ENCODE peak calls at places on chromosomes 12 and 14, in four cellular contexts. P is IMR-90, L is H1, W is neuronal stem cell. E is an unnamed sample.

GRCh38 chr14:83874662-83875061 is 1655.3 kb upstream of the FLRT2 start:
- DNase-seq in P (peak), L (no peak), W (no peak), E (no peak)

GRCh38 chr12:21607701-21608100 is 3.1 kb upstream of the GYS2 start:
- DNase-seq in P (peak), L (no peak), W (no peak), E (no peak)

GRCh38 chr12:4664111-4664510 is 15.2 kb downstream of the NDUFA9 start:
- DNase-seq in P (peak), L (no peak), W (no peak), E (no peak)

GRCh38 chr14:49240383-49240782 is 345.8 kb downstream of the RPS29 start:
- DNase-seq in P (no peak), L (no peak), W (no peak), E (peak)

GRCh38 chr14:72401632-72402428 is 469.6 kb downstream of the RGS6 start:
- DNase-seq in P (no peak), L (no peak), W (no peak), E (no peak)

GRCh38 chr14:32933943-32934890 is 4.5 kb upstream of the NPAS3 start:
- DNase-seq in P (no peak), L (no peak), W (peak), E (peak)

GRCh38 chr12:26651566-26652188 is 181.3 kb downstream of the ITPR2 start:
- DNase-seq in P (peak), L (peak), W (peak), E (peak)

GRCh38 chr12:47744005-47744651 is 14.6 kb downstream of the RAPGEF3 start:
- DNase-seq in P (no peak), L (peak), W (no peak), E (peak)

GRCh38 chr12:108473400-108474055 is 41.5 kb upstream of the FICD start:
- DNase-seq in P (no peak), L (no peak), W (no peak), E (no peak)

GRCh38 chr14:57153286-57153685 is 115.4 kb downstream of the EXOC5 start:
- DNase-seq in P (no peak), L (no peak), W (no peak), E (no peak)

GRCh38 chr12:113892556-113892955 is 73.6 kb downstream of the RBM19 start:
- DNase-seq in P (no peak), L (no peak), W (no peak), E (no peak)

GRCh38 chr12:94458882-94459772 is 540 bp downstream of the CEP83 start:
- DNase-seq in P (peak), L (no peak), W (peak), E (no peak)

GRCh38 chr12:59678759-59679411 is 83.1 kb downstream of the SLC16A7 start:
- DNase-seq in P (no peak), L (no peak), W (no peak), E (no peak)

GRCh38 chr12:96241484-96242256 is 47.5 kb downstream of the ELK3 start:
- DNase-seq in P (peak), L (no peak), W (no peak), E (no peak)

GRCh38 chr12:95195122-95195521 is 22.1 kb downstream of the FGD6 start:
- DNase-seq in P (no peak), L (no peak), W (no peak), E (peak)

GRCh38 chr12:22340143-22340542 is 5.6 kb upstream of the ST8SIA1 start:
- DNase-seq in P (no peak), L (no peak), W (no peak), E (no peak)

GRCh38 chr12:106452309-106452708 is 94.8 kb downstream of the POLR3B start:
- DNase-seq in P (no peak), L (no peak), W (no peak), E (no peak)

GRCh38 chr12:101875112-101875961 is 2.0 kb upstream of the DRAM1 start:
- DNase-seq in P (peak), L (no peak), W (no peak), E (no peak)

GRCh38 chr12:11576104-11576503 is 73.4 kb upstream of the ETV6 start:
- DNase-seq in P (peak), L (no peak), W (no peak), E (no peak)

GRCh38 chr12:89389755-89390661 is 37.7 kb upstream of the DUSP6 start:
- DNase-seq in P (peak), L (no peak), W (no peak), E (no peak)

GRCh38 chr12:54300732-54301427 is at the start of gene NFE2:
- DNase-seq in P (peak), L (peak), W (peak), E (peak)

GRCh38 chr12:114916124-114916523 is 232.1 kb upstream of the TBX3 start:
- DNase-seq in P (peak), L (no peak), W (no peak), E (no peak)

DNA sequence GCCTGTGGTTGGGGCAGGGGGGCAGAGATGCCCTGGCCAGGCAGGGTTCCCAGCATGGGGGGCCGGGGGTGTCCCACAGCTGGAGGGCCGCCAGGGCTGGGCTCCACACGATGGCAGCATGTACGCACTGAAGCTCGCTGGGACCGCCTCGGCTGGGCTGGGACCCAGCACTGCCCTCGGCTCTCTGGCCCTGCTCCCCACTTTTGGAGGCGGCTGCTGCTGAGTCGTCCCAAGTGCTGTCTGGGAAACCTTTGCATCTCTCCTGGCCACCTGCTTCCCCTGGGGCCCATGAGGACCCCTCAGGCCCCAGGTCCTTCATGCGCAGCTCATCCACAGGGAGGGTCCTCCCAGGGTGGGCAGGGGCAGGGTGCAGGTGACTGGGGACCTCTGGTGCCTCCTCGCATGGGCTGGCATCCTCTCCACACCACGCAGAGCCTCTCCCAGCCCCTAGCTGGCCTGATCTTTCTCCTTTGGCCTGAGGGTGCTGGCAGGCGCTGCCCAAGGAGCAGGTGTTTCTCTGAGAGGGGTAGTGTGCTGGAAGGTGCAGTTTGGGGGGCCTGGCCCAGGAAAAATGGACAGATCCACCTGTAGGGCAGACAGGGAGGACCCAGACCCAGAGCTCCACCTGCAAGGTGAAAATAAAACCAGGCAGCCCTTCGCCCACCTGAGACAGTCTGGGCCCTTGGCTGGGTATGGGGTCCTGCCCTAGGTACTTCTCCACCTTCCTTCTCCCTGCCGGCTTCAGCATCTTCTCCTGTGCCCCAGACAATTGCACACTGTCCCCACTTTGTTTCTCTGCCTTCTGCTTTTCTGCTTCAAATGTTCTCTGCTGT is 46.9 kb downstream of the DLK1 start:
- DNase-seq in P (no peak), L (no peak), W (no peak), E (peak)
- H4K91ac ChIP-seq in P (no peak), L (no peak), W (peak), E (no peak)

GRCh38 chr12:57487055-57487596 is 742 bp upstream of the MARS1 start:
- DNase-seq in P (no peak), L (no peak), W (no peak), E (no peak)

GRCh38 chr12:57487597-57488396 is at the start of gene MARS1:
- DNase-seq in P (peak), L (peak), W (peak), E (peak)

GRCh38 chr12:57490126-57490525 is 2.3 kb downstream of the MARS1 start:
- DNase-seq in P (no peak), L (no peak), W (no peak), E (no peak)

GRCh38 chr12:57489157-57489641 is 1.3 kb downstream of the MARS1 start:
- DNase-seq in P (peak), L (no peak), W (no peak), E (no peak)

GRCh38 chr12:57488397-57489156 is 709 bp downstream of the MARS1 start:
- DNase-seq in P (peak), L (no peak), W (no peak), E (no peak)
- H4K91ac ChIP-seq in P (peak), L (peak), W (peak), E (no peak)

GRCh38 chr14:88252536-88252935 is 70.5 kb downstream of the KCNK10 start:
- DNase-seq in P (no peak), L (no peak), W (no peak), E (no peak)
- H4K91ac ChIP-seq in P (no peak), L (no peak), W (no peak), E (no peak)

DNA sequence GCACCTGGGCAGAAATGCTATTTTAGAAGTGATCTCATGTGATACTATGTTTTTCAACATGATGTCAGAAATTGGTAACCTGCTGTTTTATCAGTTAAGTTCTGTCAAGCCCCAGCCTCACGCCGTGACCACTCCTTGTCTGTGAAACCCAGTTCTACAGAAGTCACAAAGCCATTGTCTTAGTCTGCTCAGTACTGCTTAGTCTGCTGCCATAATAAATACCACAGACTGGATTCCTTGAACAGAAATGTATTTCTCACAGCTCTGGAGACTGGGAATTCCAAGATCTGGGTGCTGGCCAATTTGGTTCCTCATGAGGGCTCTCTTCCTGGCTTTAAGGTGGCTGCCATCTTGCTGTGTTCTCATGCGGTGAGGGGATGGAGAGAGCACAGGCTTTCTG is 176.9 kb downstream of the PRKCH start:
- DNase-seq in P (no peak), L (no peak), W (no peak), E (no peak)
- H4K91ac ChIP-seq in P (peak), L (no peak), W (no peak), E (no peak)

GRCh38 chr14:88478931-88479330 is 75.9 kb downstream of the PTPN21 start:
- DNase-seq in P (no peak), L (no peak), W (no peak), E (no peak)
- H4K91ac ChIP-seq in P (no peak), L (no peak), W (no peak), E (no peak)

E was measured in H9.